ENCODE peak calls at places on chromosome X, in seven cellular contexts. One of them, this sample, is unnamed.

GRCh38 chrX:117995378-117995777 is 121.2 kb downstream of the KLHL13 start:
- DNase-seq in MM.1S: no peak
- DNase-seq in GM23248: no peak
- DNase-seq in cardiac muscle cell: no peak
- DNase-seq in AG04450: no peak
- DNase-seq in hepatocyte: no peak
- DNase-seq in mesendoderm: no peak
- DNase-seq in this sample: no peak

GRCh38 chrX:41906515-41907165 is 16.7 kb downstream of the CASK start:
- DNase-seq in MM.1S: no peak
- DNase-seq in GM23248: peak; percentile 10
- DNase-seq in cardiac muscle cell: peak; percentile 10
- DNase-seq in AG04450: no peak
- DNase-seq in hepatocyte: no peak
- DNase-seq in mesendoderm: no peak
- DNase-seq in this sample: no peak

GRCh38 chrX:151004085-151004484 is 20.9 kb downstream of the HMGB3 start:
- DNase-seq in MM.1S: no peak
- DNase-seq in GM23248: peak; percentile 9
- DNase-seq in cardiac muscle cell: no peak
- DNase-seq in AG04450: no peak
- DNase-seq in hepatocyte: no peak
- DNase-seq in mesendoderm: peak; percentile 46
- DNase-seq in this sample: no peak

GRCh38 chrX:13693341-13693871 is 4.5 kb downstream of the RAB9A start:
- DNase-seq in MM.1S: no peak
- DNase-seq in GM23248: peak; percentile 31
- DNase-seq in cardiac muscle cell: no peak
- DNase-seq in AG04450: no peak
- DNase-seq in hepatocyte: no peak
- DNase-seq in mesendoderm: peak; percentile 65
- DNase-seq in this sample: no peak

GRCh38 chrX:107360788-107361360 is 88.6 kb upstream of the FRMPD3 start:
- DNase-seq in MM.1S: no peak
- DNase-seq in GM23248: no peak
- DNase-seq in cardiac muscle cell: no peak
- DNase-seq in AG04450: no peak
- DNase-seq in hepatocyte: no peak
- DNase-seq in mesendoderm: no peak
- DNase-seq in this sample: no peak

GRCh38 chrX:107825698-107826285 is at the start of gene MID2:
- DNase-seq in MM.1S: peak; percentile 46
- DNase-seq in GM23248: peak; percentile 76
- DNase-seq in cardiac muscle cell: peak; percentile 46
- DNase-seq in AG04450: no peak
- DNase-seq in hepatocyte: peak; percentile 79
- DNase-seq in mesendoderm: peak; percentile 77
- DNase-seq in this sample: peak; percentile 74

GRCh38 chrX:30217465-30217864 is 2.1 kb downstream of the MAGEB2 start:
- DNase-seq in MM.1S: no peak
- DNase-seq in GM23248: no peak
- DNase-seq in cardiac muscle cell: no peak
- DNase-seq in AG04450: no peak
- DNase-seq in hepatocyte: no peak
- DNase-seq in mesendoderm: no peak
- DNase-seq in this sample: no peak

GRCh38 chrX:151753313-151754041 is 18.9 kb downstream of the CNGA2 start:
- DNase-seq in MM.1S: peak; percentile 31
- DNase-seq in GM23248: peak; percentile 84
- DNase-seq in cardiac muscle cell: peak; percentile 68
- DNase-seq in AG04450: peak; percentile 1
- DNase-seq in hepatocyte: peak; percentile 74
- DNase-seq in mesendoderm: peak; percentile 59
- DNase-seq in this sample: no peak

GRCh38 chrX:11970935-11971334 is 167.3 kb upstream of the FRMPD4 start:
- DNase-seq in MM.1S: no peak
- DNase-seq in GM23248: peak; percentile 9
- DNase-seq in cardiac muscle cell: peak; percentile 29
- DNase-seq in AG04450: no peak
- DNase-seq in hepatocyte: no peak
- DNase-seq in mesendoderm: no peak
- DNase-seq in this sample: no peak

GRCh38 chrX:74015379-74016019 is 288.5 kb upstream of the ZCCHC13 start:
- DNase-seq in MM.1S: peak; percentile 72
- DNase-seq in GM23248: peak; percentile 56
- DNase-seq in cardiac muscle cell: peak; percentile 80
- DNase-seq in AG04450: peak; percentile 27
- DNase-seq in hepatocyte: peak; percentile 84
- DNase-seq in mesendoderm: peak; percentile 72
- DNase-seq in this sample: no peak

GRCh38 chrX:16573781-16574180 is 76.2 kb upstream of the S100G start:
- DNase-seq in MM.1S: no peak
- DNase-seq in GM23248: peak; percentile 84
- DNase-seq in cardiac muscle cell: peak; percentile 41
- DNase-seq in AG04450: no peak
- DNase-seq in hepatocyte: no peak
- DNase-seq in mesendoderm: peak; percentile 61
- DNase-seq in this sample: no peak

GRCh38 chrX:97797076-97797475 is 913.4 kb downstream of the RPA4 start:
- DNase-seq in MM.1S: no peak
- DNase-seq in GM23248: no peak
- DNase-seq in cardiac muscle cell: no peak
- DNase-seq in AG04450: no peak
- DNase-seq in hepatocyte: no peak
- DNase-seq in mesendoderm: no peak
- DNase-seq in this sample: no peak

GRCh38 chrX:96387801-96388200 is 296.8 kb upstream of the DIAPH2 start:
- DNase-seq in MM.1S: no peak
- DNase-seq in GM23248: no peak
- DNase-seq in cardiac muscle cell: no peak
- DNase-seq in AG04450: no peak
- DNase-seq in hepatocyte: no peak
- DNase-seq in mesendoderm: no peak
- DNase-seq in this sample: no peak

GRCh38 chrX:102517331-102517730 is 792 bp upstream of the TMSB15A start:
- DNase-seq in MM.1S: no peak
- DNase-seq in GM23248: peak; percentile 39
- DNase-seq in cardiac muscle cell: peak; percentile 3
- DNase-seq in AG04450: no peak
- DNase-seq in hepatocyte: no peak
- DNase-seq in mesendoderm: peak; percentile 29
- DNase-seq in this sample: no peak

GRCh38 chrX:86002076-86002896 is 45.1 kb downstream of the CHM start:
- DNase-seq in MM.1S: peak; percentile 73
- DNase-seq in GM23248: no peak
- DNase-seq in cardiac muscle cell: no peak
- DNase-seq in AG04450: no peak
- DNase-seq in hepatocyte: peak; percentile 70
- DNase-seq in mesendoderm: peak; percentile 90
- DNase-seq in this sample: peak; percentile 51

GRCh38 chrX:21225643-21226042 is 148.6 kb upstream of the CNKSR2 start:
- DNase-seq in MM.1S: no peak
- DNase-seq in GM23248: peak; percentile 60
- DNase-seq in cardiac muscle cell: no peak
- DNase-seq in AG04450: no peak
- DNase-seq in hepatocyte: no peak
- DNase-seq in mesendoderm: no peak
- DNase-seq in this sample: no peak

GRCh38 chrX:67787196-67787595 is 243.4 kb downstream of the AR start:
- DNase-seq in MM.1S: no peak
- DNase-seq in GM23248: peak; percentile 63
- DNase-seq in cardiac muscle cell: no peak
- DNase-seq in AG04450: no peak
- DNase-seq in hepatocyte: no peak
- DNase-seq in mesendoderm: no peak
- DNase-seq in this sample: no peak

GRCh38 chrX:148722966-148723365 is 222.5 kb downstream of the AFF2 start:
- DNase-seq in MM.1S: no peak
- DNase-seq in GM23248: no peak
- DNase-seq in cardiac muscle cell: no peak
- DNase-seq in AG04450: no peak
- DNase-seq in hepatocyte: no peak
- DNase-seq in mesendoderm: no peak
- DNase-seq in this sample: no peak

GRCh38 chrX:17535229-17535628 is 160.2 kb downstream of the NHS start:
- DNase-seq in MM.1S: peak; percentile 49
- DNase-seq in GM23248: peak; percentile 29
- DNase-seq in cardiac muscle cell: peak; percentile 47
- DNase-seq in AG04450: no peak
- DNase-seq in hepatocyte: peak; percentile 25
- DNase-seq in mesendoderm: peak; percentile 60
- DNase-seq in this sample: no peak

GRCh38 chrX:13088155-13088485 is 43.7 kb upstream of the FAM9C start:
- DNase-seq in MM.1S: no peak
- DNase-seq in GM23248: no peak
- DNase-seq in cardiac muscle cell: no peak
- DNase-seq in AG04450: no peak
- DNase-seq in hepatocyte: no peak
- DNase-seq in mesendoderm: no peak
- DNase-seq in this sample: no peak

GRCh38 chrX:357693-358471 is 28.8 kb downstream of the PPP2R3B start:
- DNase-seq in MM.1S: no peak
- DNase-seq in GM23248: peak; percentile 51
- DNase-seq in cardiac muscle cell: peak; percentile 42
- DNase-seq in AG04450: no peak
- DNase-seq in hepatocyte: no peak
- DNase-seq in mesendoderm: peak; percentile 45
- DNase-seq in this sample: peak; percentile 69

GRCh38 chrX:71618303-71618721 is at the start of gene CXCR3:
- DNase-seq in MM.1S: peak; percentile 88
- DNase-seq in GM23248: no peak
- DNase-seq in cardiac muscle cell: peak; percentile 39
- DNase-seq in AG04450: no peak
- DNase-seq in hepatocyte: no peak
- DNase-seq in mesendoderm: no peak
- DNase-seq in this sample: no peak

GRCh38 chrX:43881410-43882293 is 598 bp downstream of the MAOB start:
- DNase-seq in MM.1S: no peak
- DNase-seq in GM23248: peak; percentile 9
- DNase-seq in cardiac muscle cell: no peak
- DNase-seq in AG04450: no peak
- DNase-seq in hepatocyte: peak; percentile 24
- DNase-seq in mesendoderm: no peak
- DNase-seq in this sample: no peak

GRCh38 chrX:1249101-1249887 is 19.3 kb upstream of the CSF2RA start:
- DNase-seq in MM.1S: no peak
- DNase-seq in GM23248: peak; percentile 36
- DNase-seq in cardiac muscle cell: peak; percentile 2
- DNase-seq in AG04450: no peak
- DNase-seq in hepatocyte: peak; percentile 69
- DNase-seq in mesendoderm: peak; percentile 97
- DNase-seq in this sample: no peak

GRCh38 chrX:35798042-35798441 is at the start of gene MAGEB16:
- DNase-seq in MM.1S: no peak
- DNase-seq in GM23248: no peak
- DNase-seq in cardiac muscle cell: no peak
- DNase-seq in AG04450: no peak
- DNase-seq in hepatocyte: no peak
- DNase-seq in mesendoderm: no peak
- DNase-seq in this sample: no peak

GRCh38 chrX:35800479-35800878 is 2.3 kb downstream of the MAGEB16 start:
- DNase-seq in MM.1S: no peak
- DNase-seq in GM23248: no peak
- DNase-seq in cardiac muscle cell: no peak
- DNase-seq in AG04450: no peak
- DNase-seq in hepatocyte: no peak
- DNase-seq in mesendoderm: no peak
- DNase-seq in this sample: no peak
- H3K27me3 ChIP-seq in MM.1S: no peaks in the 10 kb centered on the region
- H3K27me3 ChIP-seq in GM23248: no peaks in the 10 kb centered on the region
- H3K27me3 ChIP-seq in cardiac muscle cell: no peaks in the 10 kb centered on the region
- H3K27me3 ChIP-seq in AG04450: no peaks in the 10 kb centered on the region
- H3K27me3 ChIP-seq in hepatocyte: no peaks in the 10 kb centered on the region
- H3K27me3 ChIP-seq in mesendoderm: no peaks in the 10 kb centered on the region
- H3K27me3 ChIP-seq in this sample: no peaks in the 10 kb centered on the region

DNA sequence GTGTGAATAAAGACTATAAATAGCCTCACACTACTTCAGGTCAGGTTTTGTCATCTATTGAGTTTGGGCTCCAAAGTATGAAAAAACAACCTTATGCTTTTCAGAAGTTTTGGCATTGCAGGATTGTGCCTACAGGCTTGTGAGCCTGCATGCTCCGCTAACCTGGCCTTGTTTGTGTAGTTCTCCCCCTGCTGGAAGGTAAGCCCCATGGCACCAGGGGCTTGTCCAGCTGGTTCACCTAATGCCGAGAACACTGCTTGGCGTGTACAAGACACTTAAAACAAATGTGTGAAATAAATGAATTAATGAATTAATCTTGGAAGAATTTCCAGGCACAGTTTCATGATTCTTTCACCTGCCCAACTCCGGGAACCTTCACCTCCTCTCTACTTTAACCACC is 1.8 kb upstream of the HSD17B10 start:
- DNase-seq in MM.1S: peak; percentile 78
- DNase-seq in GM23248: peak; percentile 80
- DNase-seq in cardiac muscle cell: peak; percentile 77
- DNase-seq in AG04450: no peak
- DNase-seq in hepatocyte: peak; percentile 71
- DNase-seq in mesendoderm: peak; percentile 70
- DNase-seq in this sample: no peak
- H3K4me3 ChIP-seq in MM.1S: no peak overlapping the region
- H3K4me3 ChIP-seq in GM23248: no peak overlapping the region
- H3K4me3 ChIP-seq in cardiac muscle cell: no peak overlapping the region
- H3K4me3 ChIP-seq in AG04450: no peak overlapping the region
- H3K4me3 ChIP-seq in hepatocyte: no peak overlapping the region
- H3K4me3 ChIP-seq in mesendoderm: no peak overlapping the region
- H3K4me3 ChIP-seq in this sample: no peak overlapping the region

GRCh38 chrX:25196221-25196620 is 180.5 kb upstream of the ARX start:
- DNase-seq in MM.1S: no peak
- DNase-seq in GM23248: no peak
- DNase-seq in cardiac muscle cell: no peak
- DNase-seq in AG04450: no peak
- DNase-seq in hepatocyte: no peak
- DNase-seq in mesendoderm: no peak
- DNase-seq in this sample: no peak

GRCh38 chrX:25204182-25204581 is 188.4 kb upstream of the ARX start:
- DNase-seq in MM.1S: no peak
- DNase-seq in GM23248: no peak
- DNase-seq in cardiac muscle cell: no peak
- DNase-seq in AG04450: no peak
- DNase-seq in hepatocyte: no peak
- DNase-seq in mesendoderm: no peak
- DNase-seq in this sample: no peak

GRCh38 chrX:25198253-25198652 is 182.5 kb upstream of the ARX start:
- DNase-seq in MM.1S: no peak
- DNase-seq in GM23248: no peak
- DNase-seq in cardiac muscle cell: no peak
- DNase-seq in AG04450: no peak
- DNase-seq in hepatocyte: no peak
- DNase-seq in mesendoderm: no peak
- DNase-seq in this sample: no peak

GRCh38 chrX:25202827-25203226 is 187.1 kb upstream of the ARX start:
- DNase-seq in MM.1S: no peak
- DNase-seq in GM23248: no peak
- DNase-seq in cardiac muscle cell: no peak
- DNase-seq in AG04450: no peak
- DNase-seq in hepatocyte: no peak
- DNase-seq in mesendoderm: no peak
- DNase-seq in this sample: no peak

GRCh38 chrX:25198891-25199290 is 183.1 kb upstream of the ARX start:
- DNase-seq in MM.1S: no peak
- DNase-seq in GM23248: no peak
- DNase-seq in cardiac muscle cell: no peak
- DNase-seq in AG04450: no peak
- DNase-seq in hepatocyte: no peak
- DNase-seq in mesendoderm: no peak
- DNase-seq in this sample: no peak
- H3K27me3 ChIP-seq in MM.1S: no peaks in the 10 kb centered on the region
- H3K27me3 ChIP-seq in GM23248: no peaks in the 10 kb centered on the region
- H3K27me3 ChIP-seq in cardiac muscle cell: no peaks in the 10 kb centered on the region
- H3K27me3 ChIP-seq in AG04450: no peaks in the 10 kb centered on the region
- H3K27me3 ChIP-seq in hepatocyte: no peaks in the 10 kb centered on the region
- H3K27me3 ChIP-seq in mesendoderm: no peaks in the 10 kb centered on the region
- H3K27me3 ChIP-seq in this sample: no peaks in the 10 kb centered on the region

GRCh38 chrX:93673056-93673868 is at the start of gene NAP1L3:
- DNase-seq in MM.1S: peak; percentile 66
- DNase-seq in GM23248: peak; percentile 84
- DNase-seq in cardiac muscle cell: peak; percentile 78
- DNase-seq in AG04450: peak; percentile 1
- DNase-seq in hepatocyte: peak; percentile 89
- DNase-seq in mesendoderm: peak; percentile 95
- DNase-seq in this sample: no peak
- H3K4me3 ChIP-seq in MM.1S: peak within 1 kb of the TSS; percentile 79
- H3K4me3 ChIP-seq in GM23248: peak within 1 kb of the TSS; percentile 90
- H3K4me3 ChIP-seq in cardiac muscle cell: peak within 1 kb of the TSS; percentile 84
- H3K4me3 ChIP-seq in AG04450: peak within 1 kb of the TSS; percentile 53
- H3K4me3 ChIP-seq in hepatocyte: peak within 1 kb of the TSS; percentile 69
- H3K4me3 ChIP-seq in mesendoderm: peak within 1 kb of the TSS; percentile 71
- H3K4me3 ChIP-seq in this sample: peak within 1 kb of the TSS; percentile 25

This sample was measured in RWPE2.